ENCODE peak calls at places on chromosomes 16 and 17, in eight cellular contexts. One of them, this sample, is unnamed.

GRCh38 chr16:67311607-67312449 is 14.7 kb downstream of the KCTD19 start:
- DNase-seq in HL-60: no peak
- DNase-seq in AG04450: peak; percentile 100
- DNase-seq in brain microvascular endothelial cell: peak; percentile 99
- DNase-seq in left lung: no peak
- DNase-seq in SK-N-SH: peak; percentile 21
- DNase-seq in right lobe of liver: no peak
- DNase-seq in MM.1S: no peak
- DNase-seq in this sample: no peak

GRCh38 chr17:37519241-37519985 is 29.7 kb downstream of the DUSP14 start:
- DNase-seq in HL-60: no peak
- DNase-seq in brain microvascular endothelial cell: no peak
- DNase-seq in right lobe of liver: no peak
- DNase-seq in MM.1S: no peak
- DNase-seq in SK-N-SH: no peak
- DNase-seq in AG04450: no peak
- DNase-seq in left lung: no peak
- DNase-seq in this sample: no peak

GRCh38 chr16:56301391-56301850 is 110.1 kb downstream of the GNAO1 start:
- DNase-seq in MM.1S: no peak
- DNase-seq in brain microvascular endothelial cell: peak; percentile 16
- DNase-seq in SK-N-SH: no peak
- DNase-seq in left lung: no peak
- DNase-seq in AG04450: no peak
- DNase-seq in right lobe of liver: no peak
- DNase-seq in HL-60: no peak
- DNase-seq in this sample: peak; percentile 2

GRCh38 chr17:64466019-64466735 is 17.3 kb downstream of the MILR1 start:
- DNase-seq in MM.1S: no peak
- DNase-seq in SK-N-SH: no peak
- DNase-seq in right lobe of liver: no peak
- DNase-seq in brain microvascular endothelial cell: no peak
- DNase-seq in AG04450: no peak
- DNase-seq in left lung: no peak
- DNase-seq in HL-60: no peak
- DNase-seq in this sample: no peak

GRCh38 chr17:77453613-77454559 is 313.1 kb downstream of the SEC14L1 start:
- DNase-seq in MM.1S: no peak
- DNase-seq in HL-60: peak; percentile 64
- DNase-seq in brain microvascular endothelial cell: no peak
- DNase-seq in right lobe of liver: peak; percentile 79
- DNase-seq in SK-N-SH: no peak
- DNase-seq in AG04450: no peak
- DNase-seq in left lung: peak; percentile 86
- DNase-seq in this sample: no peak

GRCh38 chr16:68257906-68258800 is 6.2 kb upstream of the SLC7A6 start:
- DNase-seq in AG04450: no peak
- DNase-seq in HL-60: peak; percentile 80
- DNase-seq in MM.1S: peak; percentile 62
- DNase-seq in brain microvascular endothelial cell: peak; percentile 18
- DNase-seq in right lobe of liver: no peak
- DNase-seq in SK-N-SH: no peak
- DNase-seq in left lung: no peak
- DNase-seq in this sample: no peak

GRCh38 chr17:30565073-30565935 is 88.1 kb downstream of the GOSR1 start:
- DNase-seq in brain microvascular endothelial cell: no peak
- DNase-seq in right lobe of liver: no peak
- DNase-seq in left lung: no peak
- DNase-seq in MM.1S: no peak
- DNase-seq in AG04450: no peak
- DNase-seq in HL-60: no peak
- DNase-seq in SK-N-SH: no peak
- DNase-seq in this sample: no peak

GRCh38 chr16:82955836-82956348 is 329.1 kb downstream of the CDH13 start:
- DNase-seq in MM.1S: no peak
- DNase-seq in AG04450: no peak
- DNase-seq in left lung: no peak
- DNase-seq in brain microvascular endothelial cell: no peak
- DNase-seq in right lobe of liver: no peak
- DNase-seq in SK-N-SH: no peak
- DNase-seq in HL-60: no peak
- DNase-seq in this sample: no peak

GRCh38 chr17:48589831-48590602 is at the start of gene HOXB3:
- DNase-seq in right lobe of liver: no peak
- DNase-seq in brain microvascular endothelial cell: no peak
- DNase-seq in left lung: no peak
- DNase-seq in AG04450: no peak
- DNase-seq in SK-N-SH: no peak
- DNase-seq in HL-60: no peak
- DNase-seq in MM.1S: no peak
- DNase-seq in this sample: no peak

GRCh38 chr16:29852654-29853053 is 10.4 kb downstream of the CDIPT start:
- DNase-seq in right lobe of liver: no peak
- DNase-seq in HL-60: no peak
- DNase-seq in brain microvascular endothelial cell: no peak
- DNase-seq in SK-N-SH: no peak
- DNase-seq in AG04450: no peak
- DNase-seq in MM.1S: no peak
- DNase-seq in left lung: no peak
- DNase-seq in this sample: peak; percentile 10

GRCh38 chr16:22053921-22054341 is 38.4 kb upstream of the VWA3A start:
- DNase-seq in HL-60: no peak
- DNase-seq in AG04450: no peak
- DNase-seq in MM.1S: peak; percentile 12
- DNase-seq in left lung: no peak
- DNase-seq in SK-N-SH: no peak
- DNase-seq in right lobe of liver: no peak
- DNase-seq in brain microvascular endothelial cell: no peak
- DNase-seq in this sample: no peak

GRCh38 chr17:2931426-2931825 is 132.0 kb downstream of the OR1D5 start:
- DNase-seq in right lobe of liver: no peak
- DNase-seq in HL-60: no peak
- DNase-seq in brain microvascular endothelial cell: no peak
- DNase-seq in SK-N-SH: no peak
- DNase-seq in AG04450: no peak
- DNase-seq in MM.1S: no peak
- DNase-seq in left lung: no peak
- DNase-seq in this sample: no peak

GRCh38 chr16:59558679-59559078 is 824.6 kb upstream of the GOT2 start:
- DNase-seq in HL-60: no peak
- DNase-seq in right lobe of liver: no peak
- DNase-seq in SK-N-SH: no peak
- DNase-seq in AG04450: no peak
- DNase-seq in brain microvascular endothelial cell: no peak
- DNase-seq in MM.1S: no peak
- DNase-seq in left lung: no peak
- DNase-seq in this sample: no peak

GRCh38 chr16:86515420-86515779 is 5.1 kb downstream of the FOXF1 start:
- DNase-seq in brain microvascular endothelial cell: no peak
- DNase-seq in right lobe of liver: no peak
- DNase-seq in SK-N-SH: no peak
- DNase-seq in AG04450: no peak
- DNase-seq in HL-60: no peak
- DNase-seq in left lung: peak; percentile 30
- DNase-seq in MM.1S: no peak
- DNase-seq in this sample: no peak
- H3K4me3 ChIP-seq in brain microvascular endothelial cell: no peak overlapping the region
- H3K4me3 ChIP-seq in right lobe of liver: no peak overlapping the region
- H3K4me3 ChIP-seq in SK-N-SH: no peak overlapping the region
- H3K4me3 ChIP-seq in AG04450: peak overlapping the region; percentile 98
- H3K4me3 ChIP-seq in HL-60: no peak overlapping the region
- H3K4me3 ChIP-seq in left lung: peak overlapping the region; percentile 54
- H3K4me3 ChIP-seq in MM.1S: no peak overlapping the region
- H3K4me3 ChIP-seq in this sample: no peak overlapping the region

DNA sequence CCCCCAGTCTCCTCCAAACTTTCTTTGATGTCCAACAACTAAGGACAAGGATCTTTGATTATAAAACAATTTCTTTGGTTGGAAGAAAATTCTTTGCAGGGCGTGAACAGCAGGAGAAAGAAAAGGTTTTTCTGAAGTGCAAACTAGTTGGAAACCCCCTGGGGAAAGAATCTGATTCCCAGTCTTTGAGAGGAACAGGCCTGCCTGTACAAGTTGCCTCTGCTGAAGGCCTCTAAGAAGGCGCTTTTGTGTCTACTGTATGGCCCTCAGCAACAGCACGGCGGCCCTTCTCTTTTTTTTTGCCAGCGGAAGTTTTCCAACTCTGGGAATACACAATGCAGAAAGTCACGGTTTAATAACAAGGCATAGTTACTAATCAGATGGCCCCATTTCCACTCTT is 14.0 kb downstream of the RNF43 start:
- DNase-seq in AG04450: no peak
- DNase-seq in MM.1S: no peak
- DNase-seq in right lobe of liver: no peak
- DNase-seq in brain microvascular endothelial cell: no peak
- DNase-seq in left lung: no peak
- DNase-seq in SK-N-SH: no peak
- DNase-seq in HL-60: no peak
- DNase-seq in this sample: no peak
- H3K27ac ChIP-seq in AG04450: no peak overlapping the region
- H3K27ac ChIP-seq in MM.1S: no peak overlapping the region
- H3K27ac ChIP-seq in right lobe of liver: no peak overlapping the region
- H3K27ac ChIP-seq in brain microvascular endothelial cell: no peak overlapping the region
- H3K27ac ChIP-seq in left lung: no peak overlapping the region
- H3K27ac ChIP-seq in SK-N-SH: no peak overlapping the region
- H3K27ac ChIP-seq in HL-60: no peak overlapping the region
- H3K27ac ChIP-seq in this sample: no peak overlapping the region

GRCh38 chr17:78974635-78975591 is 4.8 kb downstream of the LGALS3BP start:
- DNase-seq in AG04450: peak; percentile 55
- DNase-seq in HL-60: peak; percentile 25
- DNase-seq in MM.1S: no peak
- DNase-seq in brain microvascular endothelial cell: peak; percentile 68
- DNase-seq in right lobe of liver: peak; percentile 57
- DNase-seq in SK-N-SH: no peak
- DNase-seq in left lung: no peak
- DNase-seq in this sample: peak; percentile 28

GRCh38 chr17:78972507-78973105 is 7.1 kb downstream of the LGALS3BP start:
- DNase-seq in HL-60: no peak
- DNase-seq in brain microvascular endothelial cell: no peak
- DNase-seq in AG04450: no peak
- DNase-seq in MM.1S: no peak
- DNase-seq in left lung: no peak
- DNase-seq in SK-N-SH: peak; percentile 54
- DNase-seq in right lobe of liver: no peak
- DNase-seq in this sample: no peak

GRCh38 chr17:78973196-78973595 is 6.5 kb downstream of the LGALS3BP start:
- DNase-seq in left lung: no peak
- DNase-seq in SK-N-SH: peak; percentile 53
- DNase-seq in right lobe of liver: no peak
- DNase-seq in AG04450: no peak
- DNase-seq in MM.1S: no peak
- DNase-seq in brain microvascular endothelial cell: no peak
- DNase-seq in HL-60: no peak
- DNase-seq in this sample: no peak

GRCh38 chr17:78971764-78972506 is 7.8 kb downstream of the LGALS3BP start:
- DNase-seq in SK-N-SH: peak; percentile 27
- DNase-seq in HL-60: no peak
- DNase-seq in left lung: no peak
- DNase-seq in brain microvascular endothelial cell: no peak
- DNase-seq in MM.1S: no peak
- DNase-seq in AG04450: no peak
- DNase-seq in right lobe of liver: no peak
- DNase-seq in this sample: no peak

GRCh38 chr17:78973792-78974520 is 5.8 kb downstream of the LGALS3BP start:
- DNase-seq in right lobe of liver: no peak
- DNase-seq in left lung: no peak
- DNase-seq in SK-N-SH: peak; percentile 44
- DNase-seq in brain microvascular endothelial cell: no peak
- DNase-seq in HL-60: no peak
- DNase-seq in AG04450: no peak
- DNase-seq in MM.1S: no peak
- DNase-seq in this sample: no peak
- H3K4me3 ChIP-seq in right lobe of liver: no peak overlapping the region
- H3K4me3 ChIP-seq in left lung: no peak overlapping the region
- H3K4me3 ChIP-seq in SK-N-SH: no peak overlapping the region
- H3K4me3 ChIP-seq in brain microvascular endothelial cell: no peak overlapping the region
- H3K4me3 ChIP-seq in HL-60: no peak overlapping the region
- H3K4me3 ChIP-seq in AG04450: no peak overlapping the region
- H3K4me3 ChIP-seq in MM.1S: no peak overlapping the region
- H3K4me3 ChIP-seq in this sample: no peak overlapping the region

DNA sequence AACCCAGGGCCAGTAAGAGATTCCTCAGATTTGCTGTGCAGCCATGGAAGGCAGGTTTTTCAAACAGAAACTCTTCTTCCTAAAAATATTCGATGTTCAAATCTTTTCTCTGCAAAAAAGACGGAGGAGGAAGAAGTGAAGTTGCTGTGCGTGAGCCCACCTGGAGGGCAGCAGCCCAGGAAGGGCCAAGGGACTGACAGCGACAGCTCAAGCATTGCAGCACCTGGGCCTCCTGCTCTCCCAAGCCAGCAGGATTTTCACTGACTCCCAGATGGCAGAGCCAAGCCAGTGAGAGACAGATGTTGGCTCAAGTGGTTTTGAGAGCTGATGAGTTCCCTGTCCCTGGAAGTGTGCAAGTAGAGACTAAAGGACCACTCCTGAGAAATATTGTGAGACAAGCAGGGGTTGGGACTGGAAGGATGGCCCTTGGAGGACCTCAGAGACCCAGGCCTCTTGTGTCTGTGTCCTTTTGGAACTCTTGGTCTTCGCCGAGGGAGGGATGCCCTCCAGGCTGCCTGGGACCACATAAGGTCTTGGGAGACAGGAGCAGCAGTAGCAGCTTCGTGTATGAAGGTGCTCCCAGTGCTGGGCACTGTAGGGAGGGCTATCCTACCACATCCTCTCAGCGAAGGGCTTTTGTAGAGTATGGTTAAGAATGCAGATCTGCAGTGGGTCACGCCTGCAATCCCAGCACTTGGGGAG is 29.3 kb upstream of the TNFRSF13B start:
- DNase-seq in brain microvascular endothelial cell: no peak
- DNase-seq in left lung: peak; percentile 57
- DNase-seq in SK-N-SH: no peak
- DNase-seq in right lobe of liver: no peak
- DNase-seq in HL-60: no peak
- DNase-seq in AG04450: no peak
- DNase-seq in MM.1S: no peak
- DNase-seq in this sample: no peak
- H3K27ac ChIP-seq in brain microvascular endothelial cell: no peak overlapping the region
- H3K27ac ChIP-seq in left lung: no peak overlapping the region
- H3K27ac ChIP-seq in SK-N-SH: no peak overlapping the region
- H3K27ac ChIP-seq in right lobe of liver: no peak overlapping the region
- H3K27ac ChIP-seq in HL-60: no peak overlapping the region
- H3K27ac ChIP-seq in AG04450: no peak overlapping the region
- H3K27ac ChIP-seq in MM.1S: no peak overlapping the region
- H3K27ac ChIP-seq in this sample: no peak overlapping the region

DNA sequence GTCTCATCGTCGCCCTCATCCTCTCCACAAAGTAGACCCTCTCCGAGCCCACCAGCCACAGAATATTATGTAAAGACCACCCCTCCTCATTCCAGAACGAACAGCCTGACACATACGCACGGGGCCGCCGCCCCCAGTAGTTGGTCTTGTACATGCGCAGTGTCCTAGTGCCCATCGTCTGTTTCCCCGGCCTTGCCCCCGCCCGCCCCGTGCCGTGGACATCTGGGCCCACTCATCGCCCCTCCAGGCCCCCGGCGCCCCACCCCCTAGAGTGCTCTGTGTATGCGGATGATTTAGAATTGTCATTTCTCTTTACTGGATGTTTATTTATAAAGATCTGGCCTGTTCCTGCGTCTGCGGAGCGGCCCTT is 475 bp upstream of the AMDHD2 start:
- DNase-seq in AG04450: no peak
- DNase-seq in left lung: peak; percentile 83
- DNase-seq in brain microvascular endothelial cell: no peak
- DNase-seq in right lobe of liver: no peak
- DNase-seq in SK-N-SH: no peak
- DNase-seq in MM.1S: no peak
- DNase-seq in HL-60: no peak
- DNase-seq in this sample: no peak
- H3K4me3 ChIP-seq in AG04450: peak overlapping the region; percentile 31
- H3K4me3 ChIP-seq in left lung: peak overlapping the region; percentile 68
- H3K4me3 ChIP-seq in brain microvascular endothelial cell: peak overlapping the region; percentile 17
- H3K4me3 ChIP-seq in right lobe of liver: peak overlapping the region; percentile 73
- H3K4me3 ChIP-seq in SK-N-SH: peak overlapping the region; percentile 29
- H3K4me3 ChIP-seq in MM.1S: no peak overlapping the region
- H3K4me3 ChIP-seq in HL-60: peak overlapping the region; percentile 17
- H3K4me3 ChIP-seq in this sample: peak overlapping the region; percentile 70